ENCODE peak calls at places on chromosomes 7 and 10, in five cellular contexts. O is left ventricle myocardium inferior; Z is OCI-LY7; U is naive thymus-derived CD4-positive, alpha-beta T cell; I is CD4-positive, CD25-positive, alpha-beta regulatory T cell. K is an unnamed sample.

GRCh38 chr10:31129261-31129660 is 97.6 kb upstream of the ZNF438 start:
- DNase-seq in Z (no peak), O (no peak), I (no peak), U (no peak), K (peak; percentile 82)

GRCh38 chr7:85324145-85324799 is 137.4 kb upstream of the SEMA3D start:
- DNase-seq in I (no peak), Z (no peak), O (no peak), U (no peak), K (no peak)

GRCh38 chr7:93751421-93751820 is 139.1 kb downstream of the TFPI2 start:
- DNase-seq in U (no peak), Z (no peak), O (no peak), I (no peak), K (no peak)

GRCh38 chr7:45407730-45408406 is 166.3 kb upstream of the ADCY1 start:
- DNase-seq in U (no peak), Z (no peak), I (no peak), O (no peak), K (no peak)

GRCh38 chr7:73521636-73522080 is 435 bp downstream of the BAZ1B start:
- DNase-seq in U (no peak), O (peak; percentile 74), I (no peak), Z (peak; percentile 75), K (no peak)

GRCh38 chr7:50731703-50732582 is 50.8 kb downstream of the GRB10 start:
- DNase-seq in Z (no peak), O (no peak), I (no peak), U (no peak), K (no peak)

GRCh38 chr7:110179037-110179436 is 911.9 kb upstream of the LRRN3 start:
- DNase-seq in Z (no peak), I (no peak), U (no peak), O (no peak), K (no peak)

GRCh38 chr7:116249969-116250553 is 39.7 kb downstream of the TES start:
- DNase-seq in U (peak; percentile 19), Z (no peak), O (no peak), I (no peak), K (no peak)

GRCh38 chr7:99102809-99103690 is 40.9 kb downstream of the SMURF1 start:
- DNase-seq in Z (no peak), O (no peak), I (no peak), U (no peak), K (no peak)

GRCh38 chr10:8543361-8544056 is 489.0 kb downstream of the GATA3 start:
- DNase-seq in O (no peak), Z (no peak), U (no peak), I (no peak), K (no peak)

GRCh38 chr7:122885583-122886356 is 490 bp downstream of the CADPS2 start:
- DNase-seq in U (no peak), O (peak; percentile 45), Z (no peak), I (no peak), K (peak; percentile 36)

GRCh38 chr10:6363516-6363915 is 160.8 kb downstream of the PFKFB3 start:
- DNase-seq in O (no peak), U (no peak), Z (no peak), I (no peak), K (no peak)

GRCh38 chr10:21740989-21741388 is 207.0 kb downstream of the MLLT10 start:
- DNase-seq in U (peak; percentile 73), O (no peak), I (peak; percentile 28), Z (no peak), K (no peak)

GRCh38 chr7:80552304-80552703 is 40.4 kb upstream of the GNAT3 start:
- DNase-seq in O (no peak), I (no peak), Z (no peak), U (no peak), K (no peak)

GRCh38 chr10:100728928-100729876 is 16.2 kb upstream of the PAX2 start:
- DNase-seq in I (no peak), O (no peak), Z (peak; percentile 4), U (no peak), K (no peak)

GRCh38 chr7:119974972-119975371 is 298.0 kb upstream of the KCND2 start:
- DNase-seq in Z (no peak), O (no peak), I (no peak), U (no peak), K (no peak)

GRCh38 chr10:119377905-119378736 is 164.4 kb downstream of the RGS10 start:
- DNase-seq in U (no peak), I (no peak), O (peak; percentile 64), Z (no peak), K (no peak)

GRCh38 chr10:24790599-24790998 is 66.9 kb upstream of the ARHGAP21 start:
- DNase-seq in I (no peak), Z (no peak), U (no peak), O (no peak), K (no peak)

GRCh38 chr7:26186364-26187311 is 13.9 kb downstream of the HNRNPA2B1 start:
- DNase-seq in U (no peak), Z (peak; percentile 25), O (no peak), I (no peak), K (no peak)

GRCh38 chr10:128068398-128069285 is 57.6 kb downstream of the MKI67 start:
- DNase-seq in Z (peak; percentile 68), I (no peak), O (no peak), U (no peak), K (no peak)

GRCh38 chr10:132419631-132420468 is 22.9 kb downstream of the PWWP2B start:
- DNase-seq in Z (peak; percentile 18), I (no peak), O (no peak), U (no peak), K (no peak)
- H3K4me3 ChIP-seq in Z (no peak overlapping the region), I (no peak overlapping the region), O (no peak overlapping the region), U (no peak overlapping the region), K (no peak overlapping the region)

DNA sequence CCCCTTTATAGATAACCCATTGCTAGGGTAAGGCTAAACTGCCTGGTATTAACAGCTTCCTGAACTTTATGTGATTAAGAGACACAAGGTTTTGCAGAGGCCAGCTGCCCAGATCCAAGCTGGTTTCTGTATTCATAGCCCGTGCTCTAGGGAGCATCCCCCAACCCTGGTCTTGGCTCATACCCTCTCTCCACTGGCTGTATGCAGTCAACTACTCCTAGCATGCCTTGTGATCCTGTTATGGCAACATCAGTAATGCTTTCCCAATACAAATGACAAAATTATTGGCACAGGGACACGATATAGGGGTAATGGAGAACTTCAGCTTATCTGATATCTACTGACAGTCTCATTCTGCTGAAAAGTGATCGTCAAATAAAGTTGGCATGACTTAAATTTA is 202.8 kb upstream of the MKLN1 start:
- DNase-seq in O (no peak), U (no peak), I (no peak), Z (peak; percentile 45), K (no peak)
- H3K4me3 ChIP-seq in O (no peak overlapping the region), U (no peak overlapping the region), I (no peak overlapping the region), Z (peak overlapping the region; percentile 37), K (no peak overlapping the region)

DNA sequence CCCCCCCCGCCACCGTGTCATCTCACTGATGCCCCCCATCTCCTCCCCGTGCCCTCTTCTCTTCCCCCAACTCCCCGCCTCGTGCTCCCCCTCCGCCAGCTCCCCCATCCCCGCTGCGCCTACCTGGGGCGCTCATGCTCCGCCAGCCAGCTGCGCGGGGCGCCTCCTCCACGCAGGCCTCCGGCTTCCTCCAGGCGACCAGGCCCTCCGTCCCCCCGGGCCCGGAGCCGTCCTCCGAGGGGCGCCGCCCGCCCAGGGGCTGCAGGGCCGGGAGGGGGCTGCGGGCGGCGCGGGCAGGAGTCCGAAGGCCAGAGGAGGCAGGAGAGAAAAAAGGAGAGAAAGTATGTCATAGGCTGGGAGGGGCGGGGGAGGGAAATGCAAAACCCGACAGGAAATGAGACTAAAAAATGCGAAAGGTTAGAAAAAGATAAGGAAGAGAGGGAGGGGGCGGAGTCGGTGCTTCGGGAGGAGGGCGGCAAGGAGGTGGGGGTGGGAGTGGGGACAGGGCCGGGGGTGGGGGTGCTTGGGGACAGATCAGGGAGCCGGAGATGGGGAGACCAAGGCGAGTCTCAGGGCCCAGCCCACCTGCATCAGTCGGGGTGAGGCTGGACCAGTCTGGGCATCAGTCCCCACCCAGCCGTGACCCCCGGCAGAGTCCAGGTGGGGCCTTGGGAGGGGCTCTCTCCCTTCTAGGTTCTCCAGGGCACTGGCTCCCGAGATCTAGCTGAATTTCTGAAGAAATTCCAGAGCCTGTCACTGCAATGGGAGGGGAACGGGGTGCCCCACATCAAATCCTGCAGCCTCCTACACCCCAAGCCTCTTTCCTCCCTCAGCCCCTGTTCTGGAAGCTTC is at the start of gene CARD11:
- DNase-seq in Z (peak; percentile 69), U (peak; percentile 72), I (peak; percentile 45), O (no peak), K (no peak)
- H3K4me3 ChIP-seq in Z (peak within 1 kb of the TSS; percentile 82), U (peak within 1 kb of the TSS; percentile 85), I (peak within 1 kb of the TSS; percentile 76), O (no peak within 1 kb of the TSS), K (no peak within 1 kb of the TSS)

GRCh38 chr10:115355162-115355760 is 262.1 kb downstream of the ATRNL1 start:
- DNase-seq in I (no peak), Z (peak; percentile 65), U (no peak), O (no peak), K (no peak)
- H3K4me3 ChIP-seq in I (no peak overlapping the region), Z (no peak overlapping the region), U (no peak overlapping the region), O (no peak overlapping the region), K (no peak overlapping the region)

GRCh38 chr7:131223151-131223550 is 104.5 kb upstream of the MKLN1 start:
- DNase-seq in O (no peak), Z (no peak), I (no peak), U (no peak), K (no peak)

GRCh38 chr7:131222171-131222570 is 105.5 kb upstream of the MKLN1 start:
- DNase-seq in U (no peak), Z (peak; percentile 24), O (no peak), I (no peak), K (no peak)

GRCh38 chr7:131225619-131226101 is 102.0 kb upstream of the MKLN1 start:
- DNase-seq in O (peak; percentile 25), Z (no peak), I (no peak), U (no peak), K (peak; percentile 66)

GRCh38 chr7:131224996-131225395 is 102.7 kb upstream of the MKLN1 start:
- DNase-seq in O (no peak), U (no peak), Z (no peak), I (no peak), K (no peak)

GRCh38 chr7:131226116-131226562 is 101.5 kb upstream of the MKLN1 start:
- DNase-seq in Z (no peak), O (no peak), U (no peak), I (no peak), K (no peak)
- H3K4me3 ChIP-seq in Z (no peak overlapping the region), O (no peak overlapping the region), U (no peak overlapping the region), I (no peak overlapping the region), K (no peak overlapping the region)

DNA sequence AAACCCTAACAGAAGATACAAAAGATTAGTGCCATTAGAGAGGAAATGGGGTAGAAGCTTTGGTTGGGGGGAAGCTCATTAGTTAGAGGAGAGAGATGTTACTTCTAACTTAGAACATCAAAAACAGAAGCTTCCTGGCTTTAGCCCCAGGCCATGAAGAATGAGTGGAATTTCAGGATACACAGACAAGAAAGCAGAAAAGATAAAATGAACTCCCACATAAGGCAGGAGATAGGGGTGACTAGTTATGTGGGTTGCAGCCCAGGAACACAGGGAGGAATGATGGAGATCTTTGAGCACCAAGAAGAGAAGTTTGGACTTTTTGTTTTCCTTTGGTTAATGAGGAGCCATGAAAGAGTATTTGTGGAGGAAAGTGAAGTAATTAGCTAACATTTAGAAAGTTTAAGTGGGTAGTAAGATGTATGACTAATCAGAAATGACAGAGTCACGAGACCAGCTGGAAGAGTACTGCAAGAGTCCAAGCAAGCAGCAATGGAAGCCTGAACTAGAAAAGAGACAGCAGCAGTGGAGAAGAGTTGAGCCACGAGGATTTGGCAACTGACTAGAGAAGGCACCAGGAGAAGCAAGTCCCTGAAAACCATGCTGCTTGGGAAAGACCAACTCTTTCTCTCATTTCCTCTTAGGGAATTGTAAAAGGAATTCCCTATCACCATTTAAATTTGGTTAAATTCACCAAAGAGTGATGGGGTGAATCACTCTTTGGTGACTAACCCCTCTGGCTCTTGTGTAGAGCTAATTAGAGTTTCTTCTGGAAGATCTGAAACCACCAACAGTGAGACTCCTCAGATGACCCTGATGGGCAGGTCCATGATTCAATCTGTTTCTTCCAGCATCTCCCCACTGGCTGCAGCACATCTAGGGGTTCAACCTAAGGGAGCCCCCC is 131.9 kb downstream of the KCNMA1 start:
- DNase-seq in U (no peak), O (no peak), I (no peak), Z (no peak), K (no peak)
- H3K4me3 ChIP-seq in U (no peak overlapping the region), O (no peak overlapping the region), I (no peak overlapping the region), Z (no peak overlapping the region), K (no peak overlapping the region)

K was measured in uterus.